ENCODE peak calls at places on chromosomes 2 and 18, in seven cellular contexts. L, F, Y, O, G, K and U are unnamed samples.

GRCh38 chr2:237524631-237525030 is 37.6 kb downstream of the MLPH start:
- DNase-seq in G (no peak), K (no peak), L (no peak), Y (no peak), O (no peak), F (no peak), U (no peak)

GRCh38 chr2:227238242-227239237 is 74.1 kb downstream of the COL4A3 start:
- DNase-seq in L (peak), G (peak), O (peak), K (peak), Y (peak), F (peak), U (peak)

GRCh38 chr2:230715201-230715600 is 2.6 kb downstream of the CAB39 start:
- DNase-seq in Y (peak), F (peak), O (no peak), G (no peak), L (no peak), K (no peak), U (no peak)

GRCh38 chr2:151947524-151948165 is 119.4 kb upstream of the ARL5A start:
- DNase-seq in F (no peak), Y (no peak), O (peak), K (no peak), L (no peak), G (no peak), U (no peak)

GRCh38 chr2:91442246-91442905 is 2750.9 kb downstream of the RPIA start:
- DNase-seq in L (no peak), O (no peak), K (no peak), F (no peak), Y (peak), G (no peak), U (no peak)

GRCh38 chr2:8154936-8155335 is 526.9 kb upstream of the ID2 start:
- DNase-seq in F (peak), K (no peak), L (no peak), Y (no peak), G (no peak), O (no peak), U (no peak)

GRCh38 chr2:232543928-232544631 is 4.6 kb downstream of the CHRNG start:
- DNase-seq in O (no peak), Y (no peak), L (no peak), F (no peak), K (no peak), G (no peak), U (no peak)

GRCh38 chr2:176461098-176461497 is 191.9 kb downstream of the MTX2 start:
- DNase-seq in L (no peak), G (no peak), F (peak), K (no peak), Y (no peak), O (no peak), U (no peak)

GRCh38 chr2:101396352-101396717 is 9.0 kb upstream of the CREG2 start:
- DNase-seq in F (peak), K (no peak), O (no peak), L (no peak), G (no peak), Y (no peak), U (peak)

GRCh38 chr2:134140251-134140661 is 113.6 kb upstream of the MGAT5 start:
- DNase-seq in O (no peak), K (no peak), G (peak), F (no peak), L (no peak), Y (no peak), U (no peak)

GRCh38 chr2:208929489-208929864 is 494.4 kb upstream of the MAP2 start:
- DNase-seq in F (no peak), K (peak), O (no peak), G (no peak), L (no peak), Y (no peak), U (no peak)

GRCh38 chr2:28423856-28424605 is 31.4 kb downstream of the FOSL2 start:
- DNase-seq in L (peak), K (no peak), Y (no peak), O (no peak), G (peak), F (peak), U (no peak)

GRCh38 chr18:12637901-12638633 is 19.8 kb downstream of the SPIRE1 start:
- DNase-seq in F (peak), L (no peak), K (no peak), Y (no peak), G (no peak), O (no peak), U (peak)

GRCh38 chr2:237904806-237905599 is 45.6 kb downstream of the RAMP1 start:
- DNase-seq in F (peak), G (peak), K (no peak), O (no peak), L (no peak), Y (no peak), U (no peak)

GRCh38 chr2:81481242-81481993 is 1176.9 kb upstream of the LRRTM1 start:
- DNase-seq in K (no peak), G (no peak), O (no peak), L (no peak), F (no peak), Y (peak), U (peak)

GRCh38 chr18:47260138-47260923 is 8.9 kb upstream of the SKOR2 start:
- DNase-seq in K (no peak), L (no peak), G (peak), F (peak), O (peak), Y (peak), U (no peak)

GRCh38 chr2:33230877-33231276 is 245.6 kb upstream of the RASGRP3 start:
- DNase-seq in F (peak), O (no peak), G (no peak), K (no peak), Y (no peak), L (no peak), U (no peak)

GRCh38 chr2:164917296-164917903 is 37.9 kb downstream of the SLC38A11 start:
- DNase-seq in K (peak), F (peak), O (peak), Y (no peak), L (no peak), G (peak), U (no peak)

GRCh38 chr2:46669996-46670793 is 190.8 kb downstream of the TMEM247 start:
- DNase-seq in F (peak), Y (no peak), O (no peak), G (no peak), L (no peak), K (no peak), U (peak)

GRCh38 chr2:184730288-184730687 is 132.0 kb downstream of the ZNF804A start:
- DNase-seq in L (no peak), K (no peak), O (no peak), G (no peak), F (no peak), Y (no peak), U (no peak)

GRCh38 chr2:203327918-203328734 is at the start of gene ABI2:
- DNase-seq in L (peak), Y (peak), O (peak), K (peak), F (peak), G (peak), U (peak)

GRCh38 chr2:233990261-233990798 is 60.2 kb upstream of the SPP2 start:
- DNase-seq in Y (no peak), O (no peak), L (peak), F (no peak), K (no peak), G (peak), U (no peak)

GRCh38 chr2:118668431-118669424 is 178.7 kb downstream of the EN1 start:
- DNase-seq in F (peak), K (peak), Y (no peak), G (no peak), O (no peak), L (no peak), U (peak)

GRCh38 chr2:1553671-1554295 is 140.5 kb downstream of the TPO start:
- DNase-seq in F (peak), O (no peak), Y (no peak), L (no peak), G (no peak), K (peak), U (no peak)

GRCh38 chr2:64454316-64455030 is 511 bp downstream of the LGALSL start:
- DNase-seq in Y (peak), O (peak), F (peak), L (peak), G (peak), K (no peak), U (peak)

GRCh38 chr2:165725421-165725820 is 68.6 kb downstream of the GALNT3 start:
- DNase-seq in F (peak), K (no peak), Y (no peak), L (no peak), G (no peak), O (no peak), U (no peak)

GRCh38 chr2:218028189-218028495 is 25.3 kb upstream of the TNS1 start:
- DNase-seq in K (no peak), Y (no peak), F (no peak), G (no peak), O (no peak), L (no peak), U (no peak)

GRCh38 chr2:207683879-207684627 is 27.4 kb upstream of the CCNYL1 start:
- DNase-seq in O (no peak), G (peak), L (no peak), K (peak), F (peak), Y (no peak), U (peak)

GRCh38 chr2:39620067-39620466 is 45.6 kb upstream of the TMEM178A start:
- DNase-seq in F (peak), G (peak), K (no peak), Y (peak), O (peak), L (peak), U (peak)

GRCh38 chr2:181656450-181657261 is at the start of gene CERKL:
- DNase-seq in O (peak), G (peak), Y (no peak), L (no peak), K (peak), F (peak), U (peak)

GRCh38 chr2:71528749-71529148 is 75.4 kb downstream of the DYSF start:
- DNase-seq in L (no peak), Y (no peak), F (no peak), O (no peak), K (no peak), G (no peak), U (no peak)

GRCh38 chr2:71299507-71299906 is 32.1 kb upstream of the ZNF638 start:
- DNase-seq in G (no peak), K (no peak), F (peak), O (no peak), L (no peak), Y (peak), U (no peak)

GRCh38 chr2:241540766-241541561 is 17.6 kb upstream of the BOK start:
- DNase-seq in G (peak), L (peak), Y (peak), K (peak), F (no peak), O (peak), U (peak)

GRCh38 chr18:8367217-8367988 is 241.8 kb upstream of the RAB12 start:
- DNase-seq in O (peak), K (peak), F (no peak), G (peak), Y (peak), L (no peak), U (no peak)

GRCh38 chr2:231330311-231330710 is 65.2 kb upstream of the B3GNT7 start:
- DNase-seq in Y (no peak), G (no peak), F (no peak), L (no peak), O (no peak), K (no peak), U (no peak)

GRCh38 chr2:241000831-241001321 is 2.5 kb downstream of the SNED1 start:
- DNase-seq in Y (no peak), G (no peak), K (no peak), L (no peak), F (no peak), O (peak), U (no peak)

GRCh38 chr2:127649684-127650040 is 3.7 kb downstream of the GPR17 start:
- DNase-seq in F (peak), G (peak), O (peak), K (peak), Y (peak), L (peak), U (peak)

GRCh38 chr2:46151582-46151981 is 145.6 kb upstream of the EPAS1 start:
- DNase-seq in O (no peak), G (no peak), Y (no peak), L (no peak), F (peak), K (no peak), U (no peak)

DNA sequence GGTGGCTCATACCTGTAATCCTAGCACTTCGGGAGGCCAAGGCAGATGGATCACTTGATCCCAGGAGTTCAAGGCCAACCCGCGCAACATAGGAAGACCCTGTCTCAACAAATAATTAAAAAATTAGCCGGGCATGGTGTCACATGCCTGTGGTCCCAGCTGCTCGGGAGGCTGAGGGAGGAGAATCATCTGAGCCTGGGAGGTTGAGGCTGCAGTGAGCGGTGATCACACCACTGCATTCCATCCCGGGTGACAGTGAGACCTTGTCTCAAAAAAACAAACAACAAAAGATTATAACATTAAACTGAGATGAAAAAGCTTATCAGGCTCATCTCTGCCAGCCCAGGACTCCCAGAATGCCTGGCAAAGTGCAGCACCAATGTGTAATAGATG is 50.5 kb downstream of the PAPOLG start:
- DNase-seq in G (no peak), F (no peak), K (no peak), O (no peak), L (no peak), Y (no peak), U (no peak)
- TF ChIP-seq POLR2A in G (no peak), F (no peak), K (no peak), O (no peak), L (no peak), Y (no peak), U (no peak)

GRCh38 chr2:62505649-62506420 is at the start of gene TMEM17:
- DNase-seq in G (peak), K (peak), Y (peak), L (peak), F (peak), O (peak), U (peak)
- TF ChIP-seq POLR2A in G (peak), K (peak), Y (peak), L (peak), F (peak), O (peak), U (peak)

DNA sequence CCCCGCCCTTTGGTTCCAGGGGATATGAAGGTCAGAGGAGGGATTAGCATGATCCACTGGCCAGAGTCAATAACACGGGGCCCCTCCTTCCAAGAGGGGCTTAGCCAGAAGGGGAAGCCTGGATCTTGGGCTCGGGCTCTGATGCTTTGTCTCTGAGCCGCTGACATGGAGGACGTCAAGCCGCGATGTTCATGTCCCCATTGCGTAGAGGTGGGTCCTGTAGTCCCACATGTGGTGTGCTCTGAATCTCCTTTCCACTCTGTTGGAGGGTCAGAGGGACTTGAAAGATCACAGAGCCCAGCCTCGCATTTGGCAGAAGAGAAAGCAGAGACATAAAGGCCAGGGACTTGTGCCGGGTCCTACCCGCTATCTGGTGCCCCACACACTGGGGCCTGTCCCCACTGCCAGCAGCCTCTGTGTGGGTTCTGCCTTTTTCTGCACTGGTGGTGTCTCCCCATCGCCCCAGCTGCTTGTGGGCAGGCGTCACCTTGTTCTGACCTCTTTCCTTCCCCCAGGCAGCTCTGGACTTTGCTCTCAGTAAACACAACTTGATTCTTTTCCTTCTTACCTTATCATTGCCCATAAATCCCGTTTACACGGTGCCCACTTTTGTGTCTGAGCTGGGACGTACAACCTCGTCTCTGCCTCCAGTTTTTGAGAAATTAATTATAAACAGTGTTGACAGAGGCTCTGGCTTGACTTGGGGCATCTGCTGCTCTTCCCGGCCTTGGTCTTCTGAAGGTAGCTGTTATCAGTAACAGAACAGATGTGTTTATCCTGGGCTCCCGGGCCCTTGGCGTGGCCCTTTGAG is 48.8 kb downstream of the SH3BP4 start:
- DNase-seq in F (no peak), L (no peak), O (no peak), G (peak), Y (peak), K (no peak), U (no peak)
- TF ChIP-seq POLR2A in F (no peak), L (no peak), O (no peak), G (no peak), Y (no peak), K (no peak), U (no peak)

GRCh38 chr2:98157557-98157956 is 70.6 kb downstream of the VWA3B start:
- DNase-seq in Y (peak), K (no peak), F (no peak), O (no peak), L (no peak), G (no peak), U (no peak)

GRCh38 chr2:98160574-98160973 is 73.6 kb downstream of the VWA3B start:
- DNase-seq in G (no peak), F (no peak), K (no peak), L (no peak), O (no peak), Y (no peak), U (no peak)

GRCh38 chr2:98155721-98156120 is 68.8 kb downstream of the VWA3B start:
- DNase-seq in Y (no peak), O (no peak), G (no peak), F (no peak), L (no peak), K (no peak), U (no peak)

GRCh38 chr2:98161202-98161601 is 74.2 kb downstream of the VWA3B start:
- DNase-seq in G (no peak), Y (no peak), L (no peak), F (no peak), O (no peak), K (no peak), U (no peak)

DNA sequence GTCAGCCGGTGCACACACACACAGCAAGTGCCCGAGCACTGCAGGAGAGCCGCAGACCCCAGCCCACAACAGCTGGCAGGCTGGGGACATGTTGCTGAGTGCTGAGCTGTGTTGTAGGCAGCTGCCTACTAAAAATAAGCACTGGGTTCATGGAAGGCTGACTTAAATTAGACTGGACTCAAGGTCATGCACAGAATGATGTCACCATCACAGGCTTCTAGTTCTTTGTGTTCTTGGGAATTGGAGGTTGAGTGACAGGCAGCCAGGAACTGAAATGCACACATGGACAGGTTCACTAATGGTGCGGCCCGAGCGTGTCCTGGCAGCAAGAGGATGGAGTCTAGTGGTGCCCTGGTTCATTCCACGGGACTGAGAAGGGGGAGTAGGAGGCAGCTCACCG is 71.3 kb downstream of the VWA3B start:
- DNase-seq in Y (no peak), F (no peak), G (no peak), L (no peak), O (no peak), K (no peak), U (no peak)
- TF ChIP-seq POLR2A in Y (no peak), F (no peak), G (no peak), L (no peak), O (no peak), K (no peak), U (no peak)

DNA sequence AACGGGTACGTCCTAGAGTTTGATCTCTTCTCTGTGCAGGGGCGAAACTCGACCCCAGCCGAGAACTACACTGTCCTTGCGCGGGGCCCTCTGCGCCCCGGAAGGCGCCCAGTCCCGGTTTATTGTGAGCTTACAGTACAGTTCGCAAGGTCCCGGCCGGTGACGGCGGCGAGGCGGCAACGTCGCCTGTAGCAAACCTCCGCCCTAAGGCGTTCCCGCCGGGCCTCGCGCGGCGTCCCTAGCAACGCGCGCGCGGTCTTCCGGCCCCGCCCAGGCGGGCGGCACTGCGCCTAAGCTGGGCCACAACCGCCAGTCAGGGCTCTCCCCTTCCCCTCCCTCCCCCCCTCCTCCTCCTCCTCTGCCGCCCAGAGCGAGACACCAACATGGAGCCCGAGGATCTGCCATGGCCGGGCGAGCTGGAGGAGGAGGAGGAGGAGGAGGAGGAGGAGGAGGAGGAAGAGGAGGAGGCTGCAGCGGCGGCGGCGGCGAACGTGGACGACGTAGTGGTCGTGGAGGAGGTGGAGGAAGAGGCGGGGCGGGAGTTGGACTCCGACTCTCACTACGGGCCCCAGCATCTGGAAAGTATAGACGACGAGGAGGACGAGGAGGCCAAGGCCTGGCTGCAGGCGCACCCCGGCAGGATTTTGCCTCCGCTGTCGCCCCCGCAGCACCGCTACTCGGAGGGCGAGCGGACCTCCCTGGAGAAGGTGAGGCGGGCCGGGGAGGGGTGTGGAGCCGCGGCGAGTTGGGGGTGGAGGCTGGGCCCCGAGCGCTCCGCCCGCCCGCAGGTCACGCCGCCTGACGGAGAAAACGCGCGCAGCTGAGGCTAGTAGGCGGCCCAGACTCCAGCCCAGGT is at the start of gene ALMS1:
- DNase-seq in K (peak), G (peak), Y (peak), O (peak), F (peak), L (peak), U (peak)
- TF ChIP-seq POLR2A in K (peak), G (peak), Y (peak), O (peak), F (peak), L (peak), U (peak)